ENCODE peak calls at places on chromosomes 6 and 20, in six cellular contexts. U is omental fat pad, A is GM20000, W is thoracic aorta, J is cardiac muscle cell, M is AG09309. L is an unnamed sample.

GRCh38 chr6:16572943-16573342 is 188.3 kb downstream of the ATXN1 start:
- DNase-seq in J (no peak), W (no peak), A (no peak), U (no peak), M (no peak), L (no peak)

GRCh38 chr6:79597155-79597554 is 34.0 kb upstream of the SH3BGRL2 start:
- DNase-seq in A (no peak), J (no peak), M (no peak), W (no peak), U (no peak), L (no peak)

GRCh38 chr6:126947070-126947469 is 171.4 kb upstream of the RSPO3 start:
- DNase-seq in J (no peak), M (no peak), U (no peak), W (no peak), A (no peak), L (no peak)

GRCh38 chr6:17393335-17394191 is at the start of gene CAP2:
- DNase-seq in U (peak), M (no peak), A (no peak), W (peak), J (peak), L (peak)

GRCh38 chr20:37276494-37277252 is 12.8 kb upstream of the MANBAL start:
- DNase-seq in A (peak), M (no peak), J (no peak), W (no peak), U (no peak), L (peak)

GRCh38 chr6:50116390-50116789 is 66.7 kb upstream of the DEFB112 start:
- DNase-seq in U (no peak), J (no peak), A (no peak), M (no peak), W (no peak), L (no peak)

GRCh38 chr20:51220293-51220706 is 197.4 kb upstream of the KCNG1 start:
- DNase-seq in A (peak), W (no peak), M (no peak), U (no peak), J (peak), L (peak)

GRCh38 chr20:59643616-59644061 is 39.3 kb downstream of the PHACTR3 start:
- DNase-seq in A (no peak), U (no peak), J (no peak), M (no peak), W (no peak), L (no peak)

GRCh38 chr6:168242111-168242510 is 77.5 kb downstream of the DACT2 start:
- DNase-seq in U (no peak), J (no peak), W (no peak), M (no peak), A (no peak), L (no peak)

GRCh38 chr6:29926795-29927427 is 15.4 kb upstream of the HLA-A start:
- DNase-seq in A (peak), U (no peak), J (no peak), M (no peak), W (no peak), L (peak)

GRCh38 chr20:62142252-62143117 is 709 bp downstream of the PSMA7 start:
- DNase-seq in M (no peak), W (no peak), J (peak), U (no peak), A (no peak), L (no peak)

GRCh38 chr6:157364705-157365104 is 16.3 kb upstream of the ZDHHC14 start:
- DNase-seq in M (no peak), U (no peak), A (no peak), J (no peak), W (no peak), L (no peak)

GRCh38 chr6:132084811-132085509 is 133.8 kb upstream of the CCN2 start:
- DNase-seq in W (no peak), U (no peak), J (peak), M (peak), A (peak), L (no peak)

GRCh38 chr6:15443119-15443518 is 197.2 kb downstream of the JARID2 start:
- DNase-seq in U (no peak), J (no peak), A (no peak), W (no peak), M (peak), L (no peak)

GRCh38 chr6:66496659-66497058 is 789.6 kb upstream of the EYS start:
- DNase-seq in M (no peak), A (no peak), W (no peak), J (peak), U (no peak), L (no peak)

GRCh38 chr6:151285121-151285520 is 45.4 kb downstream of the AKAP12 start:
- DNase-seq in M (peak), U (no peak), J (no peak), W (no peak), A (no peak), L (no peak)

GRCh38 chr20:48626226-48626937 is 201.4 kb downstream of the PREX1 start:
- DNase-seq in M (no peak), U (no peak), W (no peak), A (no peak), J (no peak), L (peak)

GRCh38 chr6:81792826-81793225 is 40.3 kb upstream of the TENT5A start:
- DNase-seq in A (no peak), M (no peak), U (no peak), W (no peak), J (no peak), L (no peak)

GRCh38 chr6:90375681-90376439 is 79.2 kb upstream of the BACH2 start:
- DNase-seq in W (no peak), A (no peak), M (peak), J (no peak), U (no peak), L (no peak)

GRCh38 chr6:9316831-9317230 is 881.5 kb upstream of the SLC35B3 start:
- DNase-seq in W (no peak), U (no peak), A (no peak), J (no peak), M (peak), L (no peak)

GRCh38 chr20:8798505-8798904 is 270.4 kb upstream of the PLCB4 start:
- DNase-seq in M (peak), W (no peak), A (no peak), J (no peak), U (no peak), L (no peak)

GRCh38 chr6:56580271-56580670 is 62.4 kb downstream of the DST start:
- DNase-seq in A (no peak), U (no peak), J (no peak), W (no peak), M (no peak), L (no peak)

GRCh38 chr6:40627316-40627715 is 40.2 kb upstream of the LRFN2 start:
- DNase-seq in A (no peak), M (no peak), U (no peak), W (no peak), J (no peak), L (no peak)

GRCh38 chr6:110687326-110687725 is 127.9 kb downstream of the CDK19 start:
- DNase-seq in J (no peak), W (no peak), M (no peak), A (no peak), U (no peak), L (no peak)

GRCh38 chr6:73443555-73443954 is 8.5 kb downstream of the CGAS start:
- DNase-seq in W (no peak), U (no peak), J (no peak), A (no peak), M (no peak), L (no peak)

GRCh38 chr6:31035862-31036497 is 25.7 kb downstream of the MUC22 start:
- DNase-seq in W (no peak), J (no peak), M (no peak), U (no peak), A (no peak), L (no peak)

GRCh38 chr6:168232989-168233874 is 86.3 kb downstream of the DACT2 start:
- DNase-seq in M (no peak), W (no peak), U (no peak), A (no peak), J (no peak), L (no peak)

GRCh38 chr20:36848677-36849076 is 27.3 kb upstream of the TLDC2 start:
- DNase-seq in A (no peak), J (no peak), W (no peak), M (no peak), U (no peak), L (no peak)

GRCh38 chr6:3579652-3580051 is 122.8 kb upstream of the SLC22A23 start:
- DNase-seq in M (no peak), J (no peak), U (no peak), W (no peak), A (no peak), L (no peak)

GRCh38 chr6:148329568-148330299 is 12.9 kb upstream of the SASH1 start:
- DNase-seq in W (no peak), M (peak), A (no peak), J (no peak), U (no peak), L (no peak)

GRCh38 chr6:134169881-134170486 is 117.6 kb upstream of the SLC2A12 start:
- DNase-seq in U (no peak), M (no peak), W (no peak), A (no peak), J (no peak), L (no peak)

GRCh38 chr6:101110814-101111213 is 229.7 kb upstream of the ASCC3 start:
- DNase-seq in A (no peak), U (no peak), W (no peak), M (no peak), J (no peak), L (no peak)

GRCh38 chr6:101117397-101118185 is 236.5 kb upstream of the ASCC3 start:
- DNase-seq in M (no peak), J (peak), A (no peak), W (no peak), U (no peak), L (no peak)

GRCh38 chr6:101116337-101116736 is 235.2 kb upstream of the ASCC3 start:
- DNase-seq in U (no peak), J (no peak), W (no peak), A (no peak), M (no peak), L (no peak)

GRCh38 chr6:101113468-101114260 is 232.5 kb upstream of the ASCC3 start:
- DNase-seq in M (no peak), U (no peak), A (no peak), W (no peak), J (no peak), L (no peak)

GRCh38 chr6:101114703-101115102 is 233.6 kb upstream of the ASCC3 start:
- DNase-seq in M (no peak), U (no peak), J (peak), A (peak), W (no peak), L (no peak)
- TF ChIP-seq CTCF in M (peak), U (no peak), J (peak), A (no peak), W (peak), L (no peak)

GRCh38 chr6:154093231-154094044 is 54.4 kb downstream of the OPRM1 start:
- DNase-seq in W (no peak), M (no peak), A (no peak), J (no peak), U (no peak), L (no peak)

GRCh38 chr6:154092336-154092962 is 53.4 kb downstream of the OPRM1 start:
- DNase-seq in W (no peak), J (no peak), M (no peak), U (no peak), A (no peak), L (no peak)

GRCh38 chr6:154096834-154097233 is 57.8 kb downstream of the OPRM1 start:
- DNase-seq in J (no peak), M (no peak), U (no peak), W (no peak), A (no peak), L (no peak)

GRCh38 chr6:154099211-154099610 is 60.2 kb downstream of the OPRM1 start:
- DNase-seq in W (no peak), U (no peak), A (no peak), J (no peak), M (no peak), L (no peak)

GRCh38 chr6:154096316-154096715 is 57.3 kb downstream of the OPRM1 start:
- DNase-seq in M (no peak), U (no peak), W (no peak), A (no peak), J (no peak), L (no peak)
- TF ChIP-seq CTCF in M (no peak), U (no peak), W (no peak), A (no peak), J (no peak), L (no peak)

DNA sequence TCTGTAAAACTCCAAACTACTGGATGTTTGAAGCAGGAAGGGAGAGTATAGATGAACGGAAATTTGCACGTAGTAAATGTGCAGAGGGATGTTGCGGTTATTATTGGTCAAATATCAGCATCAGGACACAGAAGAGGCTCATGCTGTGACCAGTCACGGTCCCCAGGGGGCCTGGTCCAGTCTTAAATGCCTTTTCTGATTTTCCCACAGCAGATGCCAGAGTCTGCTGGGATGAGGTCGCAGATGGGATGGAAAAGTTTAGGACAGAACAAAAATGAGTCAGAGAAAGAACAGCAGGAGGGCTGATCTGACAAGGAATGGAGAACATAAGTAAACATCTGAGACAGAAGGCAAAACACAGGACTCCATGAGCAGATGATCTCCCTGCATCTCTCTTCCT is 11.7 kb upstream of the SIRPG start:
- DNase-seq in W (no peak), U (no peak), A (no peak), M (no peak), J (no peak), L (no peak)
- TF ChIP-seq CTCF in W (no peak), U (no peak), A (no peak), M (peak), J (no peak), L (no peak)

DNA sequence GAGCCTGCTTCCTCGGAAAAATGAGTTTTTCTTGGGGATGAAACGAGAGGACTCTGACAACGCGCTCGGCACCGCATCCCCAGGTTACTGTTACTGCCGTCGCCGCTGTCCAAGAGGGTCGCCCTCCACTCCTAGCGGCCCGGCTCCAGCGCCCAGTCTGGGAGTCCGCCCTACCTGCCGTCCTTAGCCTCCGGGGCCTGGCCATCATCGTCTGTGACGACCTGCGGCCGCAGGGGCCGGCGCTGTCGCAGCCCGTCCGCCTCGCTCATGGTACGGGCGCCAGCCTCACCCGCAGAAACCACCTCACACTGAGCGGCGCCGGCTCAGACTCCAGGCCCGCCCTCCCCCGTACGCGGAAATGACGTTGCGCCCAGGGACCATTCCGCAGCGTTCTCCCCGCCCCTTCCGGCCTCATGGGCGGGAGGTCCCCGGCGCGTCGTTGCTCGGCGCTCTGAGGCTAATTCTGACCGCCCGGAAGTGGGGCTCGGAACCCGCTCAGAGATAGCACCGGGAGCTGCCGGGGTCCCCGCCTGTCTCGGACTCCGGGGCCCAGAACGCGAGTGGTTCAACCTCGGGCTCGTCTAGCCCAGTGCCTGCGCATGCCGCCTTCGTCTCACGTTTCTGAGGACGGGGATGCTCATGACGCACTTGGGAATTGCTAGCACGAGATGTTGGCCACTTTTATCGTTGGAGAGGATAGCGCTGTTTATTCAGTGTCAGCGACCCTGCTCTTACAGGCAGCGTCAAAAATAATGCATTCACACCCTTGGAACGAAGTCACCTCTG is at the start of gene APMAP:
- DNase-seq in U (peak), M (peak), A (peak), J (peak), W (peak), L (peak)
- TF ChIP-seq CTCF in U (no peak), M (no peak), A (no peak), J (no peak), W (no peak), L (no peak)

GRCh38 chr6:136525586-136526195 is 24.5 kb downstream of the MAP7 start:
- DNase-seq in W (no peak), A (no peak), M (no peak), J (no peak), U (no peak), L (no peak)
- TF ChIP-seq CTCF in W (no peak), A (no peak), M (no peak), J (no peak), U (no peak), L (no peak)